ENCODE peak calls at places on chromosomes 6 and 20, in five cellular contexts. K, M, H, D and Q are unnamed samples.

GRCh38 chr6:25296980-25297379 is 17.8 kb downstream of the CARMIL1 start:
- DNase-seq in H (no peak), K (no peak), D (no peak), M (no peak), Q (peak; percentile 24)

GRCh38 chr6:35230950-35231349 is 17.2 kb downstream of the SCUBE3 start:
- DNase-seq in H (no peak), D (no peak), M (no peak), K (no peak), Q (no peak)

GRCh38 chr20:46939031-46939430 is 44.4 kb downstream of the EYA2 start:
- DNase-seq in K (no peak), D (no peak), H (no peak), M (no peak), Q (no peak)

GRCh38 chr20:44014807-44015732 is 100.4 kb downstream of the TOX2 start:
- DNase-seq in H (no peak), K (no peak), D (no peak), M (no peak), Q (no peak)

GRCh38 chr6:135256866-135257265 is 75.8 kb downstream of the MYB start:
- DNase-seq in K (no peak), H (no peak), D (no peak), M (no peak), Q (no peak)

GRCh38 chr20:36929290-36929689 is 22.2 kb downstream of the SAMHD1 start:
- DNase-seq in D (no peak), H (no peak), K (no peak), M (no peak), Q (no peak)

GRCh38 chr6:31826793-31827285 is 699 bp upstream of the HSPA1B start:
- DNase-seq in H (no peak), M (peak; percentile 89), K (no peak), D (no peak), Q (peak; percentile 83)

GRCh38 chr20:32966881-32967781 is 37.1 kb downstream of the SUN5 start:
- DNase-seq in D (no peak), M (peak; percentile 2), H (no peak), K (no peak), Q (no peak)

GRCh38 chr20:33915726-33916331 is 77.9 kb upstream of the RALY start:
- DNase-seq in H (peak; percentile 56), K (no peak), M (peak; percentile 49), D (peak; percentile 22), Q (peak; percentile 38)

GRCh38 chr20:10715035-10715434 is 41.2 kb upstream of the JAG1 start:
- DNase-seq in M (no peak), D (no peak), H (no peak), K (no peak), Q (peak; percentile 36)

GRCh38 chr6:128516514-128516898 is 3.9 kb downstream of the PTPRK start:
- DNase-seq in D (no peak), K (no peak), H (no peak), M (peak; percentile 13), Q (peak; percentile 37)

GRCh38 chr6:6920114-6920983 is 187.4 kb upstream of the RREB1 start:
- DNase-seq in H (no peak), K (no peak), D (no peak), M (no peak), Q (no peak)

GRCh38 chr6:44126320-44127149 is 717 bp downstream of the MRPL14 start:
- DNase-seq in M (peak; percentile 81), K (no peak), D (peak; percentile 34), H (peak; percentile 66), Q (peak; percentile 70)

GRCh38 chr6:218153-219018 is 73.9 kb upstream of the DUSP22 start:
- DNase-seq in K (no peak), M (no peak), D (no peak), H (no peak), Q (no peak)

GRCh38 chr20:309841-310644 is 12.7 kb downstream of the ZCCHC3 start:
- DNase-seq in K (peak; percentile 91), D (peak; percentile 50), M (peak; percentile 99), H (peak; percentile 78), Q (peak; percentile 99)

GRCh38 chr6:43173496-43174262 is 2.6 kb downstream of the SRF start:
- DNase-seq in D (no peak), M (no peak), H (no peak), K (no peak), Q (no peak)